ENCODE peak calls at places on chromosomes 7 and 10, in four cellular contexts. A, F, S and J are unnamed samples. For H3K4me1, the result is how much of the 10 kb centered on the place peaks cover.

GRCh38 chr10:86399879-86400704 is 33.5 kb upstream of the GRID1 start:
- DNase-seq in F (peak), S (peak), A (peak), J (peak)

GRCh38 chr7:91140982-91141381 is 123.3 kb upstream of the FZD1 start:
- DNase-seq in F (no peak), S (no peak), A (peak), J (no peak)

GRCh38 chr10:131961777-131962450 is 19.8 kb downstream of the BNIP3 start:
- DNase-seq in S (no peak), A (no peak), F (no peak), J (no peak)

GRCh38 chr7:34727464-34727995 is 69.5 kb downstream of the NPSR1 start:
- DNase-seq in F (no peak), S (no peak), A (no peak), J (no peak)

GRCh38 chr7:78499966-78500365 is 701.4 kb downstream of the PHTF2 start:
- DNase-seq in S (no peak), F (no peak), A (no peak), J (no peak)

GRCh38 chr7:78777844-78778243 is 675.6 kb downstream of the MAGI2 start:
- DNase-seq in S (no peak), A (no peak), F (no peak), J (no peak)

GRCh38 chr7:150855046-150855445 is 2.7 kb downstream of the AOC1 start:
- DNase-seq in F (peak), S (no peak), A (no peak), J (no peak)

GRCh38 chr7:7176421-7177043 is 5.8 kb upstream of the C1GALT1 start:
- DNase-seq in S (peak), A (peak), F (no peak), J (no peak)

GRCh38 chr7:84447636-84448293 is 253.2 kb upstream of the SEMA3A start:
- DNase-seq in A (no peak), S (no peak), F (no peak), J (no peak)

GRCh38 chr7:15924910-15925309 is 238.4 kb upstream of the MEOX2 start:
- DNase-seq in F (no peak), S (no peak), A (no peak), J (no peak)

GRCh38 chr10:114372179-114372578 is 32.1 kb downstream of the AFAP1L2 start:
- DNase-seq in A (no peak), F (no peak), S (no peak), J (no peak)

GRCh38 chr10:99742701-99743100 is 10.7 kb downstream of the CUTC start:
- DNase-seq in F (no peak), A (no peak), S (no peak), J (no peak)

GRCh38 chr7:149007146-149007545 is 21.2 kb downstream of the PDIA4 start:
- DNase-seq in F (no peak), A (no peak), S (no peak), J (no peak)

GRCh38 chr7:82020076-82020475 is 250.2 kb upstream of the HGF start:
- DNase-seq in S (no peak), F (no peak), A (peak), J (no peak)

GRCh38 chr7:115618676-115619075 is 411.9 kb downstream of the TFEC start:
- DNase-seq in F (no peak), S (no peak), A (no peak), J (no peak)

GRCh38 chr10:110764793-110765512 is 106.8 kb upstream of the PDCD4 start:
- DNase-seq in A (no peak), F (no peak), S (no peak), J (no peak)

GRCh38 chr10:50512214-50512595 is 111.6 kb downstream of the SGMS1 start:
- DNase-seq in A (no peak), F (no peak), S (no peak), J (no peak)

GRCh38 chr10:76251773-76252617 is 820.6 kb downstream of the LRMDA start:
- DNase-seq in A (no peak), F (no peak), S (no peak), J (peak)

GRCh38 chr10:90276894-90277447 is 575.6 kb downstream of the KIF20B start:
- DNase-seq in F (no peak), A (no peak), S (no peak), J (no peak)

GRCh38 chr7:87934699-87935372 is 785 bp downstream of the ADAM22 start:
- DNase-seq in S (peak), A (peak), F (peak), J (peak)

GRCh38 chr7:127953966-127954365 is 77.3 kb downstream of the LRRC4 start:
- DNase-seq in F (no peak), A (peak), S (no peak), J (no peak)

GRCh38 chr10:14039968-14040668 is 290.6 kb downstream of the FRMD4A start:
- DNase-seq in F (no peak), A (peak), S (no peak), J (no peak)

GRCh38 chr10:27746364-27747095 is 911 bp upstream of the MKX start:
- DNase-seq in S (no peak), F (peak), A (no peak), J (no peak)

DNA sequence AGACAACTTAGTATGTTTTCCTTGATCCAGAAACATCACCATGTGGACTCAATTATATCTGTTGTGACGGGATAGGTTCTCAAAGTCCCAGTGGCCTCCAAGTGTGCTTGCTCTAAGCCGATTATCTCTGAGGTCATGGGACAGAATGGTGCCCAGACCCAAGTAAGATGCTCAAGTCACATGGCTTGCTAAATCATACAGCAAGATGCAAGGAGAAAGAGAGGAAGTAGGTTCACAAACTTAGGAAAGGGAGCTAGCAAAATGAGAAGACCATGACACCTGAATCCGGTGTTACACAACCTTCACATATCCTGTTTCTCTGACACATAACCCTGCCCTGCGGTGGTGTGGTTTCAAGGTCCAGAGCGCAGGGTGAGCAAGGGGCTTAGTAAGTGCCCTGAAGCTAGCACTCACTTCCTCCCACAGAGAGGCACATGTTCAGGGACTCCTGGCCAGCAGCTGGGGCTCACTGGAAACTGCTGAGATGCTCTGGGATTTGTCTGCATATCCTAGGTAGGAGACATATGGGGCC is 590.9 kb upstream of the ANKRD30A start:
- DNase-seq in F (no peak), S (no peak), A (peak), J (no peak)
- H3K4me1 ChIP-seq in F (under half), S (under half), A (under half), J (under half)

GRCh38 chr7:27149817-27150567 is 2.4 kb downstream of the HOXA3 start:
- DNase-seq in S (no peak), A (no peak), F (no peak), J (peak)
- H3K4me3 ChIP-seq in S (peak), A (no peak), F (no peak), J (peak)

GRCh38 chr10:73413108-73413527 is 740 bp downstream of the ANXA7 start:
- DNase-seq in F (peak), S (no peak), A (peak), J (no peak)
- H3K9ac ChIP-seq in F (peak), S (peak), A (peak), J (peak)

DNA sequence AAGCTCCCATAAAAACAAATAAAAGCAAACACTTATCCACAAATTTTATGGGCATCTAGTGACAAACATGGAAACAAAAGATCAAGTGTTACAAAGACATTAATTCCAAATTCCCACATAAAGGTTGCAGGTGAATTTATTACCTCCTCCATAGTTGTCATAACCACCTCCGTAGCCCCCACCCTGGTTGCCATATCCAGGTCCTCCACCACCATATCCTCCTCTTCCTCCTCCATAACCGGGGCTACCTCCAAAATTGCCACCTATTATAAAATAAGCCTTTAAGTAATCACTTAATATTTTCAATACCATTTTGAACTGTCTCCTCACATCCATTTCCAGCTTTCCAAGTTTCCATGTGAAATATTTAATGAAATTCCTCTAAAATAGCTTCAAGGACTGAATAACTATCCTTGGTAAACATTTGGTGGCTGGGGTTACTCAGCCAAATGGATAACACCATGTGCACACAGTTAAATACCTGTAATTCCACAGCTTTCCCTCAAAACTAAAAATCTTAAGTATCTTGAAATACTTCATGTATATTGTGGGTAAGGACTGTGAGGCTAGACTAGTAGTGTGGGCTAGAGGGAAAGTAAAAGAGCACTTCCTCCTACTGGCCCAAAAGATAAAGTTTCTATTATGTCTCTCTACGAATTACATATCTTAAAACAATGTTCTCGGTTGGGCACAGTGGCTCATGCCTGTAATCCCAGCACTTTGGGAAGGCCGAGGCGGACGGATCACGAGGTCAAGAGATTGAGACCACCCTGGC is 6.9 kb downstream of the HNRNPA2B1 start:
- DNase-seq in F (no peak), S (no peak), A (no peak), J (no peak)
- H3K4me1 ChIP-seq in F (under half), S (under half), A (under half), J (under half)

DNA sequence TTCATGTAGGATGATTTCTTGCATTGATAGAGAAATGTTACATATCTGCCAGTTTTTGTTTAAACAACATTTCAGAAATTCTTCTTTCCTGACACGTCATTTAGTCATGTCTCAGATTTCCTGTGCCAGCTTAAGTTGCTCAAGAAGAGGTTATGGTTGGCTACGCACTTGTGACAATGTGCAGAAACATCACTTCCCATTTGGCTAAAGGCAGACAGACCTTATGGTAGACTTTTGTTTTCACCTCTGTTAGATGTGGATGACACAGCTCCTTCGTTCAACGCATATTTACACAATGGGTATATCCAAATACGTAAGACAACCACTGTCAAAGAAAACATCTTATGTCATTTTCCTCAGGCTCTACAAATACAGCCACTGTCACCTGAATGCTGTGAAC is 125.8 kb downstream of the DOCK4 start:
- DNase-seq in S (no peak), A (peak), F (no peak), J (no peak)
- H3K4me3 ChIP-seq in S (no peak), A (no peak), F (no peak), J (peak)

DNA sequence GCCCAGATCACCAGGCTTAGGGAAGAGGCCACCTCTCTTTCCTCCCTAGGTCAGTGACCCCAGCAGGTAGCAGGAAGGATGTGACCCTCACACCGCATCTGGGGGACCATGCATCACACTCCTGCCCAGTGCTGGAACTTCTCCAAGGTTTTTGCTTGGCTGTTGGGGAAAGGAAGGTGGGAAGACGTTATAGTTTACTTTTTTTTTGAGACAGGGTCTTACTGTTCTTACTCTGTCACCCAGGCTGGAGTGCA is 8.6 kb downstream of the ZCCHC24 start:
- DNase-seq in S (no peak), F (no peak), A (no peak), J (no peak)
- H3K9ac ChIP-seq in S (no peak), F (no peak), A (no peak), J (no peak)

GRCh38 chr10:19133992-19134391 is 85.4 kb downstream of the MALRD1 start:
- DNase-seq in F (peak), A (peak), S (no peak), J (no peak)
- H3K4me1 ChIP-seq in F (under half), A (under half), S (under half), J (under half)

DNA sequence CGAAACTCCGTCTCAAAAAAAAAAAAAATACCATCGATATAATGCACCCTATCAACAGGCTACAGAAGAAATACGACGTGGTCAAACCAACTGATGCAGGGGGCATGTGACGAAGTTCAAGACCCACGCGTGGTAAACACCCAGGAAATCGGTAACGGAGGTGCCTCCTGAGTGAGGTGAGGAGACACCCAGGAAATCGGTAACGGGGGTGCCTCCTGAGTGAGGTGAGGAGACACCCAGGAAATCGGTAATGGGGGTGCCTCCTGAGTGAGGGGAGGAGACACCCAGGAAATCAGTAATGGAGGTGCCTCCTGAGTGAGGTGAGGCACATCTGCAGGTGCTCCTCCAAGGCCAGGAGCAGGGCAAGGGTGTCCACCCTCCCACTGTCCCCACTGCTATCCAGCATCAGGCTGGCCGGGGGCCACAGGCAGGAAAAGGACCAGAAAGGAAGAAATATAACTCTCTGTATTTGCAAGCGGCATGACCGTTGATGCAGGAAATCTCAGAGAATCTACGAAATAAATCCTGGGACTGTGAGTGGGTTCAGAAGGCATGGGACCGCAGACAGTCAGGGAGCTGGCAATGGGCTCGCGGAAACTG is 10.7 kb upstream of the GPR146 start:
- DNase-seq in F (no peak), A (no peak), S (no peak), J (peak)
- H3K4me3 ChIP-seq in F (no peak), A (no peak), S (no peak), J (no peak)

DNA sequence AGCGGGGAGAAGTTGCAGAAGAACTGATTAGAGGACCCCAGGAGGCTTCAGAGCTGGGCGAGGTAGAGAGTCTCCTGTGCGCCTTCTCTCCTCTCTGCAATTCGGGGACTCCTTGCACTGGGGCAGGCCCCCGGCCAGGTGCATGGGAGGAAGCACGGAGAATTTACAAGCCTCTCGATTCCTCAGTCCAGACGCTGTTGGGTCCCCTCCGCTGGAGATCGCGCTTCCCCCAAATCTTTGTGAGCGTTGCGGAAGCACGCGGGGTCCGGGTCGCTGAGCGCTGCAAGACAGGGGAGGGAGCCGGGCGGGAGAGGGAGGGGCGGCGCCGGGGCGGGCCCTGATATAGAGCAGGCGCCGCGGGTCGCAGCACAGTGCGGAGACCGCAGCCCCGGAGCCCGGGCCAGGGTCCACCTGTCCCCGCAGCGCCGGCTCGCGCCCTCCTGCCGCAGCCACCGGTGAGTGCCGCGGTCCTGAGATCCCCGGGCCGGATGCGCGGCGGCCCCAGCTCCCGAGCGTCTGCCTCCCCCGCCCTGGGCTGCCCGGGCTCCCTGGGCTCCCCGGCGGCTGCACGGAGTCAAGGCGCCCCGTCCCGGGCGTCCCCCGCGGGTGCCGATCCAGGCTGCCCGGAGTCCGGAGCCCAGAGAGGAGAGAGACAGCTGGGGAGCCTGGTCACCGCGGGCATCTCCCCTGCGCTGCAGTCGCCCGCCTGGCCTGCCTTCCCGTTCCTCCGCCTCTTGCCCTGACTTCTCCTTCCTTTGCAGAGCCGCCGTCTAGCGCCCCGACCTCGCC is at the start of gene PLAU:
- DNase-seq in F (peak), S (peak), A (peak), J (peak)
- H3K9ac ChIP-seq in F (no peak), S (peak), A (peak), J (peak)